ENCODE peak calls at places on chromosomes 2 and 18, in seven cellular contexts. One of them, this sample, is unnamed.
A peak's percentile ranks its signal among the peaks of the same experiment; 100 is the strongest.

GRCh38 chr2:43127208-43127940 is 99.0 kb downstream of the ZFP36L2 start:
- DNase-seq in heart right ventricle: peak; percentile 84
- DNase-seq in endodermal cell: peak; percentile 92
- DNase-seq in effector memory CD4-positive, alpha-beta T cell: peak; percentile 82
- DNase-seq in HepG2: peak; percentile 68
- DNase-seq in iPS DF 6.9: peak; percentile 61
- DNase-seq in neural progenitor cell: peak; percentile 47
- DNase-seq in this sample: peak; percentile 53

GRCh38 chr18:53268455-53268854 is 928.5 kb downstream of the DCC start:
- DNase-seq in heart right ventricle: no peak
- DNase-seq in endodermal cell: no peak
- DNase-seq in effector memory CD4-positive, alpha-beta T cell: no peak
- DNase-seq in HepG2: no peak
- DNase-seq in neural progenitor cell: no peak
- DNase-seq in iPS DF 6.9: no peak
- DNase-seq in this sample: no peak

GRCh38 chr2:147506889-147507288 is 337.9 kb upstream of the ACVR2A start:
- DNase-seq in neural progenitor cell: no peak
- DNase-seq in endodermal cell: no peak
- DNase-seq in heart right ventricle: no peak
- DNase-seq in effector memory CD4-positive, alpha-beta T cell: no peak
- DNase-seq in HepG2: no peak
- DNase-seq in iPS DF 6.9: no peak
- DNase-seq in this sample: peak; percentile 64

GRCh38 chr2:136019825-136020224 is 34.4 kb upstream of the DARS1 start:
- DNase-seq in iPS DF 6.9: no peak
- DNase-seq in HepG2: no peak
- DNase-seq in heart right ventricle: no peak
- DNase-seq in effector memory CD4-positive, alpha-beta T cell: no peak
- DNase-seq in neural progenitor cell: no peak
- DNase-seq in endodermal cell: no peak
- DNase-seq in this sample: no peak

GRCh38 chr18:59874166-59874565 is 25.6 kb upstream of the PMAIP1 start:
- DNase-seq in endodermal cell: no peak
- DNase-seq in heart right ventricle: no peak
- DNase-seq in iPS DF 6.9: no peak
- DNase-seq in neural progenitor cell: no peak
- DNase-seq in HepG2: peak; percentile 13
- DNase-seq in effector memory CD4-positive, alpha-beta T cell: no peak
- DNase-seq in this sample: no peak

GRCh38 chr2:55518846-55519167 is 711 bp upstream of the CFAP36 start:
- DNase-seq in iPS DF 6.9: no peak
- DNase-seq in HepG2: peak; percentile 12
- DNase-seq in endodermal cell: no peak
- DNase-seq in effector memory CD4-positive, alpha-beta T cell: no peak
- DNase-seq in heart right ventricle: no peak
- DNase-seq in neural progenitor cell: peak; percentile 67
- DNase-seq in this sample: no peak

GRCh38 chr2:165293439-165294420 is 54.5 kb downstream of the SCN2A start:
- DNase-seq in neural progenitor cell: peak; percentile 94
- DNase-seq in endodermal cell: peak; percentile 68
- DNase-seq in heart right ventricle: no peak
- DNase-seq in HepG2: peak; percentile 81
- DNase-seq in iPS DF 6.9: peak; percentile 82
- DNase-seq in effector memory CD4-positive, alpha-beta T cell: peak; percentile 2
- DNase-seq in this sample: no peak

GRCh38 chr2:201866643-201867310 is 60.4 kb downstream of the CDK15 start:
- DNase-seq in iPS DF 6.9: no peak
- DNase-seq in HepG2: peak; percentile 32
- DNase-seq in heart right ventricle: no peak
- DNase-seq in effector memory CD4-positive, alpha-beta T cell: no peak
- DNase-seq in neural progenitor cell: no peak
- DNase-seq in endodermal cell: peak; percentile 80
- DNase-seq in this sample: no peak

GRCh38 chr18:75360206-75360605 is 67.3 kb downstream of the SMIM21 start:
- DNase-seq in HepG2: no peak
- DNase-seq in iPS DF 6.9: no peak
- DNase-seq in endodermal cell: no peak
- DNase-seq in heart right ventricle: no peak
- DNase-seq in neural progenitor cell: no peak
- DNase-seq in effector memory CD4-positive, alpha-beta T cell: no peak
- DNase-seq in this sample: no peak

GRCh38 chr18:69874058-69874457 is 73.6 kb downstream of the CD226 start:
- DNase-seq in iPS DF 6.9: no peak
- DNase-seq in HepG2: peak; percentile 4
- DNase-seq in effector memory CD4-positive, alpha-beta T cell: no peak
- DNase-seq in endodermal cell: no peak
- DNase-seq in heart right ventricle: no peak
- DNase-seq in neural progenitor cell: no peak
- DNase-seq in this sample: no peak

GRCh38 chr2:11856095-11856494 is 109.7 kb downstream of the LPIN1 start:
- DNase-seq in endodermal cell: no peak
- DNase-seq in HepG2: no peak
- DNase-seq in neural progenitor cell: no peak
- DNase-seq in effector memory CD4-positive, alpha-beta T cell: no peak
- DNase-seq in heart right ventricle: no peak
- DNase-seq in iPS DF 6.9: no peak
- DNase-seq in this sample: no peak

GRCh38 chr18:58544616-58545337 is 84.1 kb downstream of the ALPK2 start:
- DNase-seq in effector memory CD4-positive, alpha-beta T cell: no peak
- DNase-seq in neural progenitor cell: no peak
- DNase-seq in HepG2: no peak
- DNase-seq in endodermal cell: no peak
- DNase-seq in iPS DF 6.9: no peak
- DNase-seq in heart right ventricle: no peak
- DNase-seq in this sample: no peak

GRCh38 chr18:10169064-10169562 is 255.3 kb downstream of the VAPA start:
- DNase-seq in iPS DF 6.9: no peak
- DNase-seq in effector memory CD4-positive, alpha-beta T cell: no peak
- DNase-seq in heart right ventricle: no peak
- DNase-seq in HepG2: no peak
- DNase-seq in endodermal cell: no peak
- DNase-seq in neural progenitor cell: no peak
- DNase-seq in this sample: no peak

GRCh38 chr2:95699201-95699600 is 107.4 kb downstream of the TRIM43 start:
- DNase-seq in heart right ventricle: no peak
- DNase-seq in iPS DF 6.9: no peak
- DNase-seq in neural progenitor cell: no peak
- DNase-seq in effector memory CD4-positive, alpha-beta T cell: no peak
- DNase-seq in endodermal cell: no peak
- DNase-seq in HepG2: no peak
- DNase-seq in this sample: no peak

GRCh38 chr2:202871161-202872141 is at the start of gene ICA1L:
- DNase-seq in heart right ventricle: peak; percentile 76
- DNase-seq in effector memory CD4-positive, alpha-beta T cell: peak; percentile 24
- DNase-seq in iPS DF 6.9: no peak
- DNase-seq in endodermal cell: peak; percentile 88
- DNase-seq in HepG2: peak; percentile 32
- DNase-seq in neural progenitor cell: peak; percentile 95
- DNase-seq in this sample: peak; percentile 55

GRCh38 chr18:39485696-39486095 is 1920.1 kb upstream of the CELF4 start:
- DNase-seq in HepG2: no peak
- DNase-seq in effector memory CD4-positive, alpha-beta T cell: no peak
- DNase-seq in neural progenitor cell: no peak
- DNase-seq in heart right ventricle: no peak
- DNase-seq in iPS DF 6.9: no peak
- DNase-seq in endodermal cell: no peak
- DNase-seq in this sample: no peak

GRCh38 chr2:106886916-106887758 is 1.2 kb upstream of the ST6GAL2 start:
- DNase-seq in endodermal cell: peak; percentile 90
- DNase-seq in effector memory CD4-positive, alpha-beta T cell: no peak
- DNase-seq in heart right ventricle: peak; percentile 15
- DNase-seq in HepG2: no peak
- DNase-seq in iPS DF 6.9: no peak
- DNase-seq in neural progenitor cell: peak; percentile 71
- DNase-seq in this sample: peak; percentile 39

GRCh38 chr2:38130877-38131276 is 54.9 kb upstream of the CYP1B1 start:
- DNase-seq in HepG2: no peak
- DNase-seq in iPS DF 6.9: no peak
- DNase-seq in effector memory CD4-positive, alpha-beta T cell: no peak
- DNase-seq in neural progenitor cell: no peak
- DNase-seq in heart right ventricle: no peak
- DNase-seq in endodermal cell: no peak
- DNase-seq in this sample: no peak

GRCh38 chr2:61262699-61263098 is 100.7 kb downstream of the C2orf74 start:
- DNase-seq in iPS DF 6.9: no peak
- DNase-seq in HepG2: no peak
- DNase-seq in neural progenitor cell: no peak
- DNase-seq in effector memory CD4-positive, alpha-beta T cell: no peak
- DNase-seq in heart right ventricle: no peak
- DNase-seq in endodermal cell: no peak
- DNase-seq in this sample: no peak

GRCh38 chr2:215332876-215333600 is 21.2 kb downstream of the ATIC start:
- DNase-seq in endodermal cell: no peak
- DNase-seq in iPS DF 6.9: no peak
- DNase-seq in neural progenitor cell: no peak
- DNase-seq in heart right ventricle: no peak
- DNase-seq in HepG2: no peak
- DNase-seq in effector memory CD4-positive, alpha-beta T cell: no peak
- DNase-seq in this sample: no peak
- H3K36me3 ChIP-seq in endodermal cell: peaks cover 85% of the 10 kb centered on the region
- H3K36me3 ChIP-seq in iPS DF 6.9: peaks cover 6% of the 10 kb centered on the region
- H3K36me3 ChIP-seq in neural progenitor cell: peaks cover 11% of the 10 kb centered on the region
- H3K36me3 ChIP-seq in heart right ventricle: peaks cover 70% of the 10 kb centered on the region
- H3K36me3 ChIP-seq in HepG2: peaks cover 31% of the 10 kb centered on the region
- H3K36me3 ChIP-seq in effector memory CD4-positive, alpha-beta T cell: peaks cover 64% of the 10 kb centered on the region
- H3K36me3 ChIP-seq in this sample: peaks cover 3% of the 10 kb centered on the region

GRCh38 chr2:236574424-236575145 is 5.0 kb downstream of the ACKR3 start:
- DNase-seq in HepG2: no peak
- DNase-seq in heart right ventricle: no peak
- DNase-seq in neural progenitor cell: no peak
- DNase-seq in endodermal cell: peak; percentile 48
- DNase-seq in effector memory CD4-positive, alpha-beta T cell: no peak
- DNase-seq in iPS DF 6.9: no peak
- DNase-seq in this sample: peak; percentile 66

GRCh38 chr2:236576978-236577377 is 7.4 kb downstream of the ACKR3 start:
- DNase-seq in effector memory CD4-positive, alpha-beta T cell: no peak
- DNase-seq in iPS DF 6.9: no peak
- DNase-seq in endodermal cell: no peak
- DNase-seq in HepG2: no peak
- DNase-seq in heart right ventricle: no peak
- DNase-seq in neural progenitor cell: no peak
- DNase-seq in this sample: peak; percentile 60

GRCh38 chr2:236577481-236578410 is 8.1 kb downstream of the ACKR3 start:
- DNase-seq in neural progenitor cell: no peak
- DNase-seq in iPS DF 6.9: no peak
- DNase-seq in effector memory CD4-positive, alpha-beta T cell: no peak
- DNase-seq in heart right ventricle: no peak
- DNase-seq in HepG2: no peak
- DNase-seq in endodermal cell: no peak
- DNase-seq in this sample: peak; percentile 56

GRCh38 chr2:236575501-236575900 is 5.9 kb downstream of the ACKR3 start:
- DNase-seq in iPS DF 6.9: no peak
- DNase-seq in endodermal cell: peak; percentile 14
- DNase-seq in effector memory CD4-positive, alpha-beta T cell: no peak
- DNase-seq in HepG2: no peak
- DNase-seq in heart right ventricle: no peak
- DNase-seq in neural progenitor cell: no peak
- DNase-seq in this sample: no peak

GRCh38 chr2:236576053-236576452 is 6.4 kb downstream of the ACKR3 start:
- DNase-seq in HepG2: no peak
- DNase-seq in neural progenitor cell: peak; percentile 85
- DNase-seq in iPS DF 6.9: no peak
- DNase-seq in effector memory CD4-positive, alpha-beta T cell: no peak
- DNase-seq in heart right ventricle: no peak
- DNase-seq in endodermal cell: peak; percentile 72
- DNase-seq in this sample: peak; percentile 22
- H3K27ac ChIP-seq in HepG2: no peak overlapping the region
- H3K27ac ChIP-seq in neural progenitor cell: peak overlapping the region; percentile 82
- H3K27ac ChIP-seq in iPS DF 6.9: no peak overlapping the region
- H3K27ac ChIP-seq in effector memory CD4-positive, alpha-beta T cell: no peak overlapping the region
- H3K27ac ChIP-seq in heart right ventricle: no peak overlapping the region
- H3K27ac ChIP-seq in endodermal cell: no peak overlapping the region
- H3K27ac ChIP-seq in this sample: peak overlapping the region; percentile 54

DNA sequence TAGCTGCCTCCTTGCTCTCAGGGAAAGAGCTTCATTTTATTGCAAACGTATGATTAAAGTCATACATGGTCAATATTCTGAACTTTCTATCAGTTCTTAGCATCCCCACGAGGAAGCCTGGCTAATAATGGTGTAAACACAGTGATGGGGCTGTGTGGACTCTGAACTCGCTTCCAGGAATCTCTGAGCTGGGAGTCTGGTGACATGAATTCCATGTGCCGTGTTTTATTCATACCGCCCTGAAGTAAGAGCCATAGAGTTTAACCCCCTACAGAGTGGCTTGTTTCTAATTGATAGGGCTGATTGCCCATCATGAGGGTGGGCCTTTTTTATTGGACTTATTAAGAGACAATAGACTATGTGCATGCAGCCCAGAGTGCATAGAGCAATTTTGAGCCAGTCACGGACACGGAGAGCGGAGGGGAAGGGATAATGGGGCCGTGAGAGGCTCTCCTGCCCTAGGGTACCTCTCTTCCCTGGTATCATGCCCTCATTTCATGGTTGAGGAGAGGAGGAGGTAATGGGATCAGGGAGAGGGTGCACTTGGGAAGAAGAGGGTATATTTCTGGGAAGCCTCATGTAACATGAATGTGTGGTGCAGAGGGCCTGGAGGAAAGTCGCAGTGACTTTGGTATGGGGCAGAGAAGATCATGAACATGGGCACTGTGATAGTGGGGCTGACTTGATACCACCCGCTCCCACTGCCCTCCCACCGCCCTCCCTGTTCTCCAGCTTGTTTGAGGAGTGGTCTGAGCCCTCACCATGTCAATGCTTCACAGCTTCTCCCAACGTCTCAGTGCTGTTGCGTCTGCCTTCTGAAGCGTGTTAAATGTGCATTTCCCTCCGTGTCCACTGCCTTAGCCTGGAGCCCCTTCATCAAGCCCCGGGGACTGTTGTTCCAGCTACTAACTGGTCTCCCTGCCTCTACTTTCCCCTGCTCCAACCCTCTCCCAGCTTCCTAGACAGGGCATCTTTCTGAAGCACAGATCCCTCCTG is 73.2 kb downstream of the IL1R2 start:
- DNase-seq in iPS DF 6.9: no peak
- DNase-seq in HepG2: peak; percentile 86
- DNase-seq in heart right ventricle: no peak
- DNase-seq in endodermal cell: no peak
- DNase-seq in neural progenitor cell: no peak
- DNase-seq in effector memory CD4-positive, alpha-beta T cell: no peak
- DNase-seq in this sample: no peak
- H3K4me1 ChIP-seq in iPS DF 6.9: no peaks in the 10 kb centered on the region
- H3K4me1 ChIP-seq in HepG2: peaks cover 82% of the 10 kb centered on the region
- H3K4me1 ChIP-seq in heart right ventricle: peaks cover 83% of the 10 kb centered on the region
- H3K4me1 ChIP-seq in endodermal cell: no peaks in the 10 kb centered on the region
- H3K4me1 ChIP-seq in neural progenitor cell: no peaks in the 10 kb centered on the region
- H3K4me1 ChIP-seq in effector memory CD4-positive, alpha-beta T cell: no peaks in the 10 kb centered on the region
- H3K4me1 ChIP-seq in this sample: peaks cover 39% of the 10 kb centered on the region

GRCh38 chr2:21017748-21018276 is 26.1 kb downstream of the APOB start:
- DNase-seq in HepG2: no peak
- DNase-seq in endodermal cell: no peak
- DNase-seq in effector memory CD4-positive, alpha-beta T cell: no peak
- DNase-seq in iPS DF 6.9: no peak
- DNase-seq in heart right ventricle: no peak
- DNase-seq in neural progenitor cell: no peak
- DNase-seq in this sample: no peak
- H3K36me3 ChIP-seq in HepG2: peaks cover 76% of the 10 kb centered on the region
- H3K36me3 ChIP-seq in endodermal cell: no peaks in the 10 kb centered on the region
- H3K36me3 ChIP-seq in effector memory CD4-positive, alpha-beta T cell: no peaks in the 10 kb centered on the region
- H3K36me3 ChIP-seq in iPS DF 6.9: no peaks in the 10 kb centered on the region
- H3K36me3 ChIP-seq in heart right ventricle: no peaks in the 10 kb centered on the region
- H3K36me3 ChIP-seq in neural progenitor cell: no peaks in the 10 kb centered on the region
- H3K36me3 ChIP-seq in this sample: no peaks in the 10 kb centered on the region

This sample was measured in pancreas.